ENCODE peak calls at places on chromosome 5, in seven cellular contexts. X is MM.1S, K is PC-3, T is left ventricle myocardium inferior, L is tibial nerve, G is adrenal gland, J is upper lobe of left lung. Z is an unnamed sample.

GRCh38 chr5:132662925-132663770 is 5.2 kb downstream of the IL13 start:
- DNase-seq in J (no peak), K (no peak), T (no peak), X (no peak), L (no peak), G (no peak), Z (no peak)

GRCh38 chr5:127878174-127878750 is 175.1 kb downstream of the CCDC192 start:
- DNase-seq in K (peak; percentile 80), G (peak; percentile 67), T (peak; percentile 19), L (no peak), J (peak; percentile 60), X (peak; percentile 19), Z (peak; percentile 27)

GRCh38 chr5:126395198-126395597 is 28.0 kb upstream of the GRAMD2B start:
- DNase-seq in X (no peak), G (no peak), L (no peak), K (no peak), T (no peak), J (no peak), Z (no peak)

GRCh38 chr5:138824516-138824915 is 50.6 kb downstream of the LRRTM2 start:
- DNase-seq in J (no peak), L (no peak), X (no peak), G (peak; percentile 90), T (no peak), K (no peak), Z (no peak)

GRCh38 chr5:169663537-169663936 is 26.5 kb downstream of the DOCK2 start:
- DNase-seq in G (no peak), J (no peak), X (no peak), K (no peak), T (no peak), L (no peak), Z (no peak)

GRCh38 chr5:154523704-154524103 is 45.7 kb upstream of the HAND1 start:
- DNase-seq in J (no peak), X (no peak), G (no peak), L (no peak), T (no peak), K (no peak), Z (no peak)

GRCh38 chr5:136212252-136212721 is 19.3 kb upstream of the SMIM32 start:
- DNase-seq in G (peak; percentile 58), L (peak; percentile 58), X (peak; percentile 48), T (peak; percentile 49), J (peak; percentile 36), K (peak; percentile 55), Z (no peak)

GRCh38 chr5:176863041-176863764 is 35.9 kb downstream of the HK3 start:
- DNase-seq in G (no peak), L (no peak), T (no peak), X (no peak), J (no peak), K (no peak), Z (no peak)

GRCh38 chr5:173880306-173880985 is 7.7 kb upstream of the CPEB4 start:
- DNase-seq in K (peak; percentile 46), J (no peak), X (no peak), L (no peak), G (no peak), T (no peak), Z (no peak)

GRCh38 chr5:124725040-124725434 is 21.4 kb downstream of the ZNF608 start:
- DNase-seq in L (no peak), X (no peak), J (no peak), K (no peak), T (no peak), G (no peak), Z (no peak)

GRCh38 chr5:134145779-134146581 is 30.8 kb downstream of the SKP1 start:
- DNase-seq in L (peak; percentile 85), G (peak; percentile 88), T (peak; percentile 69), K (peak; percentile 82), X (peak; percentile 70), J (peak; percentile 75), Z (peak; percentile 74)

GRCh38 chr5:134148986-134149539 is 27.7 kb downstream of the SKP1 start:
- DNase-seq in L (no peak), X (no peak), K (no peak), T (no peak), G (no peak), J (no peak), Z (no peak)

GRCh38 chr5:134149571-134150303 is 27.0 kb downstream of the SKP1 start:
- DNase-seq in T (no peak), J (no peak), L (no peak), G (no peak), X (no peak), K (peak; percentile 29), Z (no peak)

GRCh38 chr5:134146651-134147544 is 29.9 kb downstream of the SKP1 start:
- DNase-seq in J (no peak), T (no peak), K (peak; percentile 12), L (no peak), X (no peak), G (no peak), Z (no peak)

DNA sequence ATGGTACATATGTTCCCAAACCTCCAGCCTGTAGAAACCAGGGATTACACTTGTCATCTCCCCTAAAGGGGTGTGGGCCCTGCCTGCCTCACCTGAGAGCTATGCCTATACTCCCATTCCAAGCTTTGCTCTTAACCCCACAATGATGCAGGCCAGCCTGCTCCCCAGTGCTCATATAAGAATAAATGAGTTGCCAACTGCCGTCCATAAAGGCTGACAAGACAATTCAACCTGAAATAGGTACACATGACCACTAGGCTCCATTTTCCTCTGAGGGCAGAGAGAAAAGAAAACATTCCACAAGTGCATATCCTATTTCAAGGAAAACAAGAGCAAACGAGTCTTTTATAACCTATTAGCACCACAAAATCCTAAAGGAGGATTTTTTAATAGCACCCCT is 28.4 kb downstream of the SKP1 start:
- DNase-seq in K (no peak), J (no peak), L (no peak), T (no peak), X (no peak), G (no peak), Z (no peak)
- H3K36me3 ChIP-seq in K (peaks cover 56% of the 10 kb centered on the region), J (peaks cover 30% of the 10 kb centered on the region), L (no peaks in the 10 kb centered on the region), T (peaks cover 57% of the 10 kb centered on the region), X (peaks cover 13% of the 10 kb centered on the region), G (no peaks in the 10 kb centered on the region), Z (peaks cover 5% of the 10 kb centered on the region)

DNA sequence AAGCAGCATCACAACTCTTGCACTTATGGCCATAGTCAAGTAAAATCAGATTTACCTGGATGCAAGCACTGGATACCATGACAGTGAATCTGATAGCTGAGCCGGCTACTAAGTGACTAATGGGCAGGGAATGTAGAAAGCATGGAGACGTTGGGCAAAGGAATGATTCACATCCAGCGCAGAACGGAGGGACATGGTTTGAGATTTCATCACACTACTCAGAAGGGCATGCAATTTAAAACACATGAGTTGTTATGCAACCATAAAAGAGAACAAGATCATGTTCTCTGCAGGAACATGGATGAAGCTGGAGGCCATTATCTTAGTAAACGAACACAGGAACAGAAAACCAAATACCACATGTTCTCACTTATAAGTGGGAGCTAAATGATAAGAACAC is 169.1 kb upstream of the PIK3R1 start:
- DNase-seq in K (peak; percentile 58), X (no peak), J (peak; percentile 41), T (no peak), G (peak; percentile 57), L (peak; percentile 46), Z (no peak)
- H3K27ac ChIP-seq in K (no peak overlapping the region), X (no peak overlapping the region), J (peak overlapping the region; percentile 9), T (no peak overlapping the region), G (no peak overlapping the region), L (no peak overlapping the region), Z (no peak overlapping the region)

GRCh38 chr5:146169076-146169475 is 13.4 kb downstream of the LARS1 start:
- DNase-seq in J (no peak), X (no peak), T (no peak), L (no peak), K (no peak), G (no peak), Z (no peak)

GRCh38 chr5:146165469-146165868 is 17.0 kb downstream of the LARS1 start:
- DNase-seq in L (no peak), X (no peak), T (no peak), J (no peak), K (no peak), G (no peak), Z (no peak)

GRCh38 chr5:146164382-146164781 is 18.1 kb downstream of the LARS1 start:
- DNase-seq in G (no peak), L (no peak), X (no peak), T (no peak), J (no peak), K (no peak), Z (no peak)
- H3K36me3 ChIP-seq in G (no peaks in the 10 kb centered on the region), L (peaks cover 24% of the 10 kb centered on the region), X (peaks cover 7% of the 10 kb centered on the region), T (peaks cover 99% of the 10 kb centered on the region), J (peaks cover 58% of the 10 kb centered on the region), K (peaks cover 79% of the 10 kb centered on the region), Z (peaks cover 18% of the 10 kb centered on the region)

GRCh38 chr5:178216779-178217178 is 12.4 kb downstream of the HNRNPAB start:
- DNase-seq in K (no peak), L (no peak), X (no peak), T (peak; percentile 6), G (no peak), J (no peak), Z (no peak)

GRCh38 chr5:178214160-178214803 is 9.9 kb downstream of the HNRNPAB start:
- DNase-seq in G (no peak), T (no peak), K (no peak), X (no peak), L (no peak), J (no peak), Z (no peak)

GRCh38 chr5:178216088-178216534 is 11.8 kb downstream of the HNRNPAB start:
- DNase-seq in L (no peak), K (no peak), T (no peak), J (no peak), G (no peak), X (no peak), Z (no peak)

GRCh38 chr5:178213748-178214151 is 9.4 kb downstream of the HNRNPAB start:
- DNase-seq in K (no peak), J (no peak), X (no peak), T (no peak), L (no peak), G (no peak), Z (no peak)

GRCh38 chr5:178215263-178216002 is 11.1 kb downstream of the HNRNPAB start:
- DNase-seq in X (no peak), T (no peak), K (no peak), J (no peak), G (no peak), L (no peak), Z (no peak)
- H3K27ac ChIP-seq in X (no peak overlapping the region), T (no peak overlapping the region), K (no peak overlapping the region), J (peak overlapping the region; percentile 26), G (no peak overlapping the region), L (no peak overlapping the region), Z (no peak overlapping the region)

Z was measured in iPS DF 6.9.